ENCODE peak calls at places on chromosomes 11 and 22, in six cellular contexts. L is esophagus squamous epithelium; T is NT2/D1; O is mesendoderm; H is CD8-positive, alpha-beta memory T cell; Q is CD4-positive, CD25-positive, alpha-beta regulatory T cell. X is an unnamed sample. For H3K4me1, the result is how much of the 10 kb centered on the place peaks cover.

GRCh38 chr11:35518766-35519165 is 6.7 kb downstream of the PAMR1 start:
- DNase-seq in L (no peak), T (no peak), O (no peak), H (no peak), Q (no peak), X (no peak)

GRCh38 chr22:29342177-29342576 is 26.7 kb upstream of the RASL10A start:
- DNase-seq in L (no peak), T (no peak), O (no peak), H (no peak), Q (no peak), X (no peak)

GRCh38 chr11:92439133-92439532 is 214.5 kb downstream of the FAT3 start:
- DNase-seq in L (no peak), T (no peak), O (no peak), H (no peak), Q (no peak), X (no peak)

GRCh38 chr22:47192651-47193437 is 430.4 kb downstream of the TBC1D22A start:
- DNase-seq in L (no peak), T (no peak), O (no peak), H (peak), Q (no peak), X (no peak)

GRCh38 chr11:75576017-75576416 is 14.0 kb downstream of the SERPINH1 start:
- DNase-seq in L (no peak), T (no peak), O (no peak), H (no peak), Q (no peak), X (no peak)

GRCh38 chr11:12680246-12680939 is 6.2 kb downstream of the TEAD1 start:
- DNase-seq in L (peak), T (peak), O (peak), H (no peak), Q (peak), X (peak)

GRCh38 chr22:36419177-36419911 is 31.6 kb upstream of the MYH9 start:
- DNase-seq in L (no peak), T (no peak), O (peak), H (no peak), Q (no peak), X (no peak)

GRCh38 chr11:36300651-36301050 is 4.6 kb downstream of the PRR5L start:
- DNase-seq in L (no peak), T (no peak), O (no peak), H (no peak), Q (no peak), X (no peak)

GRCh38 chr11:64741393-64742086 is 2.4 kb downstream of the RASGRP2 start:
- DNase-seq in L (no peak), T (no peak), O (peak), H (no peak), Q (no peak), X (no peak)

GRCh38 chr22:21965762-21966288 is 13.2 kb upstream of the PPM1F start:
- DNase-seq in L (no peak), T (no peak), O (no peak), H (no peak), Q (no peak), X (no peak)

GRCh38 chr11:64620286-64620962 is 29.4 kb downstream of the SLC22A12 start:
- DNase-seq in L (no peak), T (no peak), O (no peak), H (no peak), Q (no peak), X (no peak)

GRCh38 chr11:67372993-67373915 is at the start of gene CLCF1:
- DNase-seq in L (no peak), T (no peak), O (peak), H (peak), Q (peak), X (no peak)

GRCh38 chr22:49302150-49302460 is 525.6 kb downstream of the BRD1 start:
- DNase-seq in L (no peak), T (no peak), O (no peak), H (peak), Q (no peak), X (no peak)

GRCh38 chr11:67083786-67084366 is 27.2 kb downstream of the RHOD start:
- DNase-seq in L (no peak), T (no peak), O (no peak), H (no peak), Q (no peak), X (no peak)

GRCh38 chr11:64870176-64870892 is 8.1 kb downstream of the EHD1 start:
- DNase-seq in L (no peak), T (no peak), O (peak), H (no peak), Q (no peak), X (no peak)

GRCh38 chr11:116882386-116882785 is 45.0 kb upstream of the APOA1 start:
- DNase-seq in L (no peak), T (no peak), O (no peak), H (no peak), Q (no peak), X (no peak)

GRCh38 chr22:41732096-41732772 is 32.9 kb downstream of the MEI1 start:
- DNase-seq in L (no peak), T (no peak), O (no peak), H (no peak), Q (no peak), X (no peak)

GRCh38 chr22:24848559-24849168 is 42.7 kb downstream of the SGSM1 start:
- DNase-seq in L (no peak), T (no peak), O (no peak), H (no peak), Q (no peak), X (no peak)

GRCh38 chr22:32142600-32142999 is 16.5 kb downstream of the C22orf42 start:
- DNase-seq in L (no peak), T (no peak), O (no peak), H (no peak), Q (no peak), X (no peak)

GRCh38 chr11:48141475-48142100 is 75.0 kb upstream of the OR4B1 start:
- DNase-seq in L (no peak), T (no peak), O (no peak), H (no peak), Q (no peak), X (no peak)

GRCh38 chr11:45927332-45927683 is 4.9 kb downstream of the LARGE2 start:
- DNase-seq in L (no peak), T (no peak), O (no peak), H (peak), Q (no peak), X (no peak)

GRCh38 chr11:14612624-14613023 is 31.0 kb upstream of the PDE3B start:
- DNase-seq in L (no peak), T (no peak), O (no peak), H (no peak), Q (no peak), X (no peak)

GRCh38 chr22:31821572-31821971 is 67.8 kb downstream of the DEPDC5 start:
- DNase-seq in L (no peak), T (no peak), O (no peak), H (no peak), Q (no peak), X (no peak)

GRCh38 chr22:40023226-40023925 is 28.6 kb downstream of the FAM83F start:
- DNase-seq in L (no peak), T (no peak), O (no peak), H (peak), Q (no peak), X (no peak)

GRCh38 chr11:86176165-86176884 is 68.2 kb upstream of the EED start:
- DNase-seq in L (no peak), T (no peak), O (no peak), H (no peak), Q (peak), X (no peak)

GRCh38 chr22:50090141-50090714 is 422 bp downstream of the MOV10L1 start:
- DNase-seq in L (no peak), T (no peak), O (no peak), H (no peak), Q (no peak), X (no peak)

GRCh38 chr11:719214-720016 is 13.4 kb downstream of the EPS8L2 start:
- DNase-seq in L (no peak), T (no peak), O (no peak), H (no peak), Q (no peak), X (no peak)

GRCh38 chr11:111379500-111380136 is 543 bp upstream of the POU2AF1 start:
- DNase-seq in L (no peak), T (no peak), O (no peak), H (no peak), Q (no peak), X (no peak)
- H3K4me3 ChIP-seq in L (peak), T (no peak), O (no peak), H (peak), Q (no peak), X (no peak)

GRCh38 chr11:10017050-10017449 is 277.0 kb downstream of the SBF2 start:
- DNase-seq in L (no peak), T (no peak), O (no peak), H (no peak), Q (no peak), X (no peak)

GRCh38 chr11:10012068-10012467 is 282.0 kb downstream of the SBF2 start:
- DNase-seq in L (no peak), T (no peak), O (no peak), H (no peak), Q (no peak), X (no peak)
- H3K4me1 ChIP-seq in L (under half), T (under half), O (under half), H (under half), Q (under half), X (under half)

GRCh38 chr11:129999407-129999806 is 3.2 kb downstream of the PRDM10 start:
- DNase-seq in L (no peak), T (no peak), O (no peak), H (no peak), Q (no peak), X (no peak)

GRCh38 chr11:130000552-130001176 is 2.0 kb downstream of the PRDM10 start:
- DNase-seq in L (no peak), T (no peak), O (no peak), H (no peak), Q (no peak), X (no peak)

GRCh38 chr11:129998107-129998506 is 4.5 kb downstream of the PRDM10 start:
- DNase-seq in L (no peak), T (no peak), O (no peak), H (no peak), Q (no peak), X (no peak)

GRCh38 chr11:129997513-129997912 is 5.1 kb downstream of the PRDM10 start:
- DNase-seq in L (no peak), T (no peak), O (no peak), H (no peak), Q (no peak), X (no peak)

GRCh38 chr11:129998905-129999304 is 3.7 kb downstream of the PRDM10 start:
- DNase-seq in L (no peak), T (no peak), O (no peak), H (no peak), Q (no peak), X (no peak)
- H3K4me3 ChIP-seq in L (no peak), T (no peak), O (no peak), H (no peak), Q (peak), X (no peak)

DNA sequence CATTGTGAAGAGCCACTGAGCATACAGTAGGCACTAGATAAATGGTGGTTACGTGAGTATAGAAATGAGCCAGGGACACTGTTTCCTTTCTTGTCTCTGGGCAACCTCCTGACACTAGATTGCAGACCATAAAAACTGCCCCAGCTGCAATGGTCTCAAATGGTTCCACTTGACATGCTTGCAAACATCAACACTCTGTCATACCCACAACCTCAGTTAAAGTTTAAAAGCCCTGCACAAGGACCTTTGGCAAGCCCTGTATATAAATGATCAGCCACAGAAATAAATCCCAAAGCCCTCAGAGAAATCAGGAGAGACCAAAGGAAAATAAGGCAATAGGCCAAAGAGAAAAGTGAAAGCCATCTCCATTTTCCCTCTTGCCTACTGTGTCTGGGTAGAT is 20.7 kb downstream of the PLEKHA7 start:
- DNase-seq in L (no peak), T (no peak), O (no peak), H (no peak), Q (no peak), X (no peak)
- H3K4me1 ChIP-seq in L (under half), T (under half), O (under half), H (under half), Q (under half), X (under half)

DNA sequence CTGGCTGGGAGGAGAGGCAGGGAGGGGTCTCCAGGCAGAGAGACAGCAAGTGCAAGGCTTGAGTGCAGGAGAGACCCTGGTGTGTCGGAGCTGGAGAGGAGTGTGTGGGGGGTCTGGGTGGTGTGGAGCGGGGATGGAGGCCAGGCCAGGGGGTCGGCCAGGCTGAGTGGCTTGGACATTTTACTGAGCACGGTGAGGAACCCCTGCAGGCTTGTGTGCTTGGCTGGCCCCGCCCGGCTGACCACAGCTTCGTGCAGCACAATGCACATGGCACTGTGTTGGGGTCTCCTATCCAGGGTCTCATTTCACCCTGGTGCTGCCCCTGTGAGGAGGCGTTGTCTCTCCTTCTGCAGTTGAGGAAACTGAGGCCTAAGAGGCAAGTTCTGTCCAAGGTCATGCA is 5.6 kb downstream of the MYEOV start:
- DNase-seq in L (no peak), T (no peak), O (no peak), H (no peak), Q (no peak), X (no peak)
- H3K4me3 ChIP-seq in L (no peak), T (no peak), O (no peak), H (no peak), Q (no peak), X (no peak)

DNA sequence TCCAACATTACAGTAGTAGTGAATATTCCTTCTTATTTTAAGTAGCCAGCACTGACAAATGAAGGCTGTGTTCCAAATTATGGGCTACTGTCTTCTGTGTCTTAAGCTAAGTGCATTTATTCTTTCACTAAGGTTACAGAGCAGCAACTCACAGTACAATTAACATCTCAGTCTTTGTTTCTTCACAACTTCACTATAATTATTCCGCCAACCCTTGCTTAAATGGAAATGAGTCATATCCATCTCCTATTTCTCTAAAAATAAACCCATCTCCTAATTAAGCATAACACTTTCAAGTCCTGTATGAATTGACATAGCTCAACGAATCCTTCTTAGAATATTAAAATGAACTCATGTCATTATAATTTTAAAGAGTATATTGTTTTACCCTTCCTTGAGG is 6.7 kb downstream of the ETS1 start:
- DNase-seq in L (no peak), T (no peak), O (no peak), H (no peak), Q (no peak), X (no peak)
- H3K4me1 ChIP-seq in L (under half), T (under half), O (under half), H (under half), Q (under half), X (under half)

GRCh38 chr11:44257338-44258189 is 52.4 kb downstream of the ALX4 start:
- DNase-seq in L (no peak), T (no peak), O (no peak), H (no peak), Q (no peak), X (no peak)

GRCh38 chr11:44256673-44257291 is 53.2 kb downstream of the ALX4 start:
- DNase-seq in L (no peak), T (no peak), O (no peak), H (no peak), Q (no peak), X (no peak)

GRCh38 chr11:44255406-44256071 is 54.4 kb downstream of the ALX4 start:
- DNase-seq in L (no peak), T (no peak), O (no peak), H (no peak), Q (no peak), X (no peak)

GRCh38 chr11:44250421-44250820 is 59.5 kb downstream of the ALX4 start:
- DNase-seq in L (no peak), T (no peak), O (no peak), H (no peak), Q (no peak), X (no peak)

GRCh38 chr11:44252999-44253602 is 56.8 kb downstream of the ALX4 start:
- DNase-seq in L (no peak), T (no peak), O (no peak), H (no peak), Q (no peak), X (no peak)
- H3K4me3 ChIP-seq in L (no peak), T (no peak), O (no peak), H (no peak), Q (no peak), X (no peak)

GRCh38 chr11:1771273-1771672 is 7.5 kb upstream of the CTSD start:
- DNase-seq in L (no peak), T (no peak), O (no peak), H (peak), Q (no peak), X (no peak)
- H3K4me1 ChIP-seq in L (under half), T (under half), O (under half), H (under half), Q (under half), X (under half)

DNA sequence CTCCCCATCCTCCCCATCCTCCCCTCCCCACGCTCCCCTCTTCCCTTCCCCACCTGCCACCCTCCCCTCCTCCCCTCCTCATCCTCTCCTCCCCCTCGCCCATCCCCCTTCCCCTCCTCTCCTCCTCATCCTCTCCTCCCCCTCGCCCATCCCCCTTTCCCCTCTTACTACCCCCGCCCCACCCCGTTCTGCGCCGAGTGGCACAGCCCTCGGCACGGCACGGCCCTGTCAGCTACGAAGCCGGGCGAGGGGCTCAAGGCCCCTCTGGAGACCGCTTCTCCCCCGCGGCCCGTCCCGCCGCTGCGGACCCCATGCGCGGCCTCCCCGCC is 449.9 kb downstream of the OPCML start:
- DNase-seq in L (no peak), T (no peak), O (peak), H (no peak), Q (no peak), X (no peak)
- H3K4me3 ChIP-seq in L (peak), T (peak), O (no peak), H (no peak), Q (no peak), X (peak)

X was measured in iPS DF 6.9.